ENCODE peak calls at places on chromosomes 7 and 10, in eight cellular contexts. Q is tibial nerve, B is body of pancreas, V is BJ, X is IMR-90, O is OCI-LY7, S is HL-60, W is astrocyte. U is an unnamed sample.

GRCh38 chr10:13390604-13391522 is 42.8 kb upstream of the SEPHS1 start:
- DNase-seq in Q (peak; percentile 5), B (no peak), V (no peak), X (no peak), O (no peak), S (peak; percentile 54), W (no peak), U (no peak)

GRCh38 chr10:34113504-34114225 is 701.4 kb downstream of the PARD3 start:
- DNase-seq in Q (no peak), B (no peak), V (no peak), X (no peak), O (no peak), S (no peak), W (no peak), U (no peak)

GRCh38 chr7:99381664-99382075 is 7.1 kb downstream of the ARPC1B start:
- DNase-seq in Q (no peak), B (no peak), V (no peak), X (no peak), O (no peak), S (no peak), W (no peak), U (no peak)

GRCh38 chr10:97115846-97116245 is 69.9 kb downstream of the SLIT1 start:
- DNase-seq in Q (no peak), B (no peak), V (no peak), X (no peak), O (no peak), S (no peak), W (no peak), U (no peak)

GRCh38 chr7:138898255-138898654 is 82.9 kb downstream of the KIAA1549 start:
- DNase-seq in Q (no peak), B (no peak), V (no peak), X (no peak), O (no peak), S (no peak), W (no peak), U (no peak)

GRCh38 chr10:125721035-125721434 is 1.5 kb downstream of the EDRF1 start:
- DNase-seq in Q (no peak), B (peak; percentile 40), V (no peak), X (no peak), O (peak; percentile 89), S (no peak), W (no peak), U (no peak)

GRCh38 chr7:116045532-116045931 is 15.0 kb upstream of the TFEC start:
- DNase-seq in Q (no peak), B (no peak), V (no peak), X (no peak), O (no peak), S (no peak), W (no peak), U (no peak)

GRCh38 chr10:86785968-86786367 is 29.5 kb downstream of the BMPR1A start:
- DNase-seq in Q (no peak), B (no peak), V (no peak), X (no peak), O (no peak), S (no peak), W (no peak), U (no peak)

GRCh38 chr7:150406565-150407421 is 27.7 kb downstream of the ZNF775 start:
- DNase-seq in Q (no peak), B (peak; percentile 41), V (no peak), X (peak; percentile 10), O (peak; percentile 78), S (no peak), W (no peak), U (no peak)

GRCh38 chr7:29217112-29217511 is 22.5 kb downstream of the CHN2 start:
- DNase-seq in Q (no peak), B (no peak), V (no peak), X (no peak), O (no peak), S (no peak), W (no peak), U (no peak)

GRCh38 chr7:113100091-113100723 is 13.6 kb upstream of the GPR85 start:
- DNase-seq in Q (no peak), B (peak; percentile 80), V (no peak), X (peak; percentile 44), O (no peak), S (no peak), W (peak; percentile 57), U (peak; percentile 88)

GRCh38 chr10:130141878-130142277 is 5.7 kb downstream of the GLRX3 start:
- DNase-seq in Q (no peak), B (no peak), V (no peak), X (no peak), O (peak; percentile 76), S (no peak), W (no peak), U (no peak)

GRCh38 chr7:128941323-128941890 is 3.7 kb downstream of the IRF5 start:
- DNase-seq in Q (no peak), B (no peak), V (no peak), X (no peak), O (no peak), S (no peak), W (no peak), U (no peak)
- H3K4me3 ChIP-seq in Q (peak overlapping the region; percentile 23), B (no peak overlapping the region), V (no peak overlapping the region), X (no peak overlapping the region), O (peak overlapping the region; percentile 60), S (peak overlapping the region; percentile 8), W (no peak overlapping the region), U (no peak overlapping the region)

DNA sequence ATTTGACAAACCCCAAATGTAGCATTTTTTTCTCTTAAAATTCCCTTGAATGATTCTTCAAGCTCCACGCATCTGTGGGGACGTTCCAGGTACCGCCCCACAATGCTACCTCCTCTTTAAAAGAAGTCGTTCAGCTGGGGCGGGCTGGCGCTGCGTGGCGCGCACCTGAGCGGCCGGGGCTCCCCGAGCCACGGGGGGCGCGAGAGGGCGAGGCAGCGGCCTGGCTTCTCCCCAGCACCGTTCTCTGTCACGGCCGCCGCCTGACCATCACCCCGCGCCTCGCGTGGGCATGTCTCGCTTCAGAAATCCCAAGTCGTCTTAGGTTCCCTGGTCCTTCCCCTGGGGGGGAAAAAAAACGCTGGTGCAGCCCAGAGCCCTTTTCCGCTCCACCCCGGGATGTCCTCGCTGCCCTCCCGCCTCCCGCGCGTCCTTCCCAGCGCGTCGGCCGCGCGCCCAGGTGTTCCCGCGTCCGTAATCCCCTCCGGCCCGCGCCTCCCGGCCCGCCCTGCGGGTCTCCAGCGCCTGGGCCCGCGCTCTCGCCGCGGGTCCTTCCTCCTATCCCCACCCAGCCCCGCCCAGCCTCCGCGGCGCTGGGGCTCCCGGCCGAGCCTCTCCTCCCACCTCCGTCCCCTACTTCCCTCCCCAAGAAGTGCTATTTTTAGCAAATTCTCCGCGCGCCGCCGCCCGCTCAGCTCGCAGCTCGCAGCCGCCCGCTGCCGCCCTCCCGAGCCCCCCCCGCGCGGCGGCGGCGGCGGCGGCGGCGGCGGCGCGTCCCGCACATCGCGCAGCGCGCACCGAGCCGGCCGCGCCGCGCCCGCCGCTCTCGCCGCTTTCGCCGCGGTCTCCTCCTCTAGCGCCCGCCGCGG is 58.8 kb upstream of the PRPS1L1 start:
- DNase-seq in Q (no peak), B (peak; percentile 47), V (no peak), X (no peak), O (no peak), S (peak; percentile 9), W (peak; percentile 19), U (no peak)
- TF ChIP-seq CTCF in Q (peak; percentile 14), B (peak; percentile 19), V (no peak), X (no peak), O (no peak), S (no peak), W (peak; percentile 6), U (no peak)

GRCh38 chr10:75507469-75507868 is 76.0 kb downstream of the LRMDA start:
- DNase-seq in Q (no peak), B (no peak), V (no peak), X (no peak), O (no peak), S (no peak), W (peak; percentile 10), U (no peak)

GRCh38 chr10:75505293-75505692 is 73.9 kb downstream of the LRMDA start:
- DNase-seq in Q (no peak), B (no peak), V (no peak), X (no peak), O (no peak), S (no peak), W (no peak), U (no peak)

GRCh38 chr10:75508239-75508813 is 76.9 kb downstream of the LRMDA start:
- DNase-seq in Q (no peak), B (no peak), V (no peak), X (peak; percentile 55), O (no peak), S (no peak), W (peak; percentile 97), U (no peak)

GRCh38 chr10:75508814-75509306 is 77.4 kb downstream of the LRMDA start:
- DNase-seq in Q (no peak), B (no peak), V (no peak), X (no peak), O (no peak), S (no peak), W (peak; percentile 87), U (no peak)

DNA sequence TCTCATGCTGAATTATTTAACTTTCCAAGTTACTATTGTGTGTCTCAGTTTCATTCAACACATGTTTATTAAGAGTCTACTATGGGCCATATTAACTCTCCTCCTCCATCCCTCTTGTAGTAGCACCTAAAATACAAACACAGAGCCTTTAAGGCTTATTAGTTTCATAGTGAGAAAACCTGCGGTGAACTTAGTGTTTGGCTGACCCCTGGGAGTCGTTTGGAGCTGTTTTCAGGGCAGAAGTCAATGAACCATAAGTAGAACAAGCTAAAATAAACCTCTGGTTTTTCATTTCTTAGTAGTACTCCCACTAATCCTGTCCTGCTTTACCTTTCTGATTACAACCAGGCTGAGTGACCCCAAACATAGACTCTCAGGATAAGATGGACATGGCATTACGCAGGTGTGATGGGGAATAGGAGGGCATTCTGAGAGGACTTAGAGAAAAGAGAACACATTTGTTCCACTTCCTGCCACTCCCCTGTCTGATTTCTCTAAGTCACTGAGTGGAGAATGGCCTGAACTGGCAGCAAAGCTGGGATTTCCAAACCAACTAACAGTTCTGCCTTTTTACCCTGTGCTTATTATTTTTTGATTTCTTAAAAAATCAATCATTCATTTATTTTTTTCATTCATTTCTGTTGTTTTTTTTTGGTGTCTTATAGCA is 74.5 kb downstream of the LRMDA start:
- DNase-seq in Q (no peak), B (no peak), V (no peak), X (no peak), O (no peak), S (no peak), W (no peak), U (no peak)
- H3K4me3 ChIP-seq in Q (no peak overlapping the region), B (no peak overlapping the region), V (no peak overlapping the region), X (no peak overlapping the region), O (no peak overlapping the region), S (no peak overlapping the region), W (no peak overlapping the region), U (no peak overlapping the region)

DNA sequence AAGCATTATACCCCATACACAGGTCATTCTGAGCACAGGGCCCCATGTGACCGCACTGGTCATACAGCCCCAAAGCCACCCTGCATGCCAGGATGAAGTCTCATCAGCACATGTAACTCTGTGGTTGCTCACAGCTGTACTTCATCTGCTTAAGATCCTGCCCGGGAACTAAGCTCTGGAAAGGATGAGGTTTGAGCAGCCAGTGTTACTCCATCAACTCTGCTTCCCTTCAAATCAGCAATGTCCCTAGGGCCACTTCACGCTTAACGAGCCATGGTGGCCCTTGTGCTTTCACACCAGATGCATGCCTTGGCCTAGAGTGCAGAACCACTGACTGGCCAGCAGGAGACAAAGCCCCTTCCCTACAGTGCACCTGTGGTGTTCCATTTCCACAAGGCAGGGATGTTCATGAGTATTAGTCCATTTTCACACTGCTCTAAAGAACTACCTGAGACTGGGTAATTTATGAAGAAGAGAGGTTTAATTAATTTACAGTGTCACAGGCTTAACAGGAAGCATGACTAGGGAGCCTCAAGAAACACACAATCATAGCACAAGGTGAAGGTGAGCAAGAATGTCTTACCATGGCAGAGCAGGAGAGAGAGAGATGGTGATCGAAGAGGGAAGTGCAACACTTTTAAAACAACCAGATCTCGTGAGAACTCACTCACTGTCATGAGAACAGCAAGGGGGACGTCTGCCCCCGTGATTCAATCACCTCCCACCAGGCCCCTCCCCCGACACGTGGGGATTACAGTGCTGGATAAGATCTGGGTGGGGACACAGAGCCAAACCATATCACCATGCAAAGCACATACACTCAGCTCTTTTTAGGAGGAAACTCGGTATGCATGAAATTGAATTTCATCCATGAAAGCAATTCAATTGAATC is 149.0 kb upstream of the CDCA7L start:
- DNase-seq in Q (no peak), B (no peak), V (peak; percentile 9), X (peak; percentile 10), O (peak; percentile 20), S (no peak), W (peak; percentile 4), U (no peak)
- TF ChIP-seq CTCF in Q (no peak), B (no peak), V (no peak), X (no peak), O (peak; percentile 54), S (no peak), W (no peak), U (no peak)

U was measured in epithelial cell of proximal tubule.